ENCODE peak calls at places on chromosomes 4 and X, in six cellular contexts. B, J, U, X, D and O are unnamed samples.

GRCh38 chr4:26048378-26048882 is 134.4 kb downstream of the SMIM20 start:
- DNase-seq in B (peak; percentile 92), J (peak; percentile 91), U (no peak), X (peak; percentile 89), D (peak; percentile 96), O (peak; percentile 30)

GRCh38 chrX:989959-990510 is 222.4 kb downstream of the CRLF2 start:
- DNase-seq in B (peak; percentile 95), J (peak; percentile 100), U (peak; percentile 63), X (peak; percentile 95), D (no peak), O (peak; percentile 73)

GRCh38 chr4:71184195-71184781 is 154.5 kb upstream of the SLC4A4 start:
- DNase-seq in B (peak; percentile 69), J (no peak), U (peak; percentile 46), X (peak; percentile 26), D (peak; percentile 84), O (peak; percentile 68)

GRCh38 chr4:141807073-141807472 is 170.7 kb downstream of the IL15 start:
- DNase-seq in B (peak; percentile 87), J (peak; percentile 15), U (no peak), X (no peak), D (peak; percentile 65), O (no peak)

GRCh38 chr4:145623831-145624230 is 4.6 kb downstream of the MMAA start:
- DNase-seq in B (peak; percentile 55), J (no peak), U (no peak), X (no peak), D (peak; percentile 77), O (no peak)

GRCh38 chr4:54493862-54494261 is 163.9 kb upstream of the KIT start:
- DNase-seq in B (no peak), J (no peak), U (peak; percentile 28), X (no peak), D (peak; percentile 52), O (no peak)

GRCh38 chr4:26133840-26134239 is 187.0 kb upstream of the RBPJ start:
- DNase-seq in B (no peak), J (no peak), U (no peak), X (no peak), D (no peak), O (no peak)

GRCh38 chr4:86582453-86582852 is 11.7 kb upstream of the PTPN13 start:
- DNase-seq in B (no peak), J (no peak), U (no peak), X (no peak), D (peak; percentile 21), O (no peak)

GRCh38 chrX:23883737-23884354 is 23.9 kb downstream of the APOO start:
- DNase-seq in B (peak; percentile 81), J (peak; percentile 77), U (peak; percentile 68), X (no peak), D (peak; percentile 84), O (no peak)

GRCh38 chr4:113539408-113539807 is 222.1 kb downstream of the CAMK2D start:
- DNase-seq in B (peak; percentile 86), J (peak; percentile 25), U (no peak), X (no peak), D (peak; percentile 90), O (no peak)

GRCh38 chrX:18288716-18289115 is 65.8 kb downstream of the SCML2 start:
- DNase-seq in B (no peak), J (no peak), U (no peak), X (no peak), D (no peak), O (no peak)

GRCh38 chr4:63728480-63729177 is 680.6 kb downstream of the TECRL start:
- DNase-seq in B (no peak), J (no peak), U (no peak), X (no peak), D (no peak), O (no peak)

GRCh38 chr4:22524895-22525294 is 9.0 kb upstream of the ADGRA3 start:
- DNase-seq in B (no peak), J (no peak), U (no peak), X (no peak), D (no peak), O (no peak)

GRCh38 chr4:158172558-158173258 is at the start of gene GASK1B:
- DNase-seq in B (peak; percentile 86), J (no peak), U (peak; percentile 42), X (peak; percentile 67), D (peak; percentile 75), O (peak; percentile 50)

GRCh38 chrX:47664737-47665136 is 5.8 kb upstream of the UXT start:
- DNase-seq in B (peak; percentile 41), J (no peak), U (peak; percentile 32), X (no peak), D (peak; percentile 26), O (no peak)

GRCh38 chr4:188023682-188024081 is 28.1 kb downstream of the ZFP42 start:
- DNase-seq in B (peak; percentile 16), J (no peak), U (no peak), X (no peak), D (no peak), O (no peak)

GRCh38 chr4:67755974-67756373 is 1.8 kb upstream of the GNRHR start:
- DNase-seq in B (no peak), J (no peak), U (no peak), X (no peak), D (no peak), O (no peak)

GRCh38 chrX:6074532-6074931 is 154.1 kb downstream of the NLGN4X start:
- DNase-seq in B (no peak), J (no peak), U (no peak), X (no peak), D (no peak), O (no peak)

GRCh38 chr4:47032405-47033106 is 1.2 kb downstream of the GABRB1 start:
- DNase-seq in B (peak; percentile 56), J (no peak), U (peak; percentile 8), X (peak; percentile 45), D (peak; percentile 39), O (peak; percentile 32)

GRCh38 chrX:80812176-80812575 is 2.5 kb upstream of the BRWD3 start:
- DNase-seq in B (peak; percentile 49), J (no peak), U (no peak), X (no peak), D (peak; percentile 42), O (peak; percentile 19)

GRCh38 chr4:41832961-41833360 is 84.4 kb upstream of the PHOX2B start:
- DNase-seq in B (no peak), J (no peak), U (no peak), X (no peak), D (no peak), O (no peak)

GRCh38 chr4:183797445-183798248 is 107.5 kb upstream of the STOX2 start:
- DNase-seq in B (peak; percentile 15), J (no peak), U (no peak), X (no peak), D (peak; percentile 34), O (peak; percentile 53)

GRCh38 chrX:9729161-9729885 is 36.3 kb downstream of the GPR143 start:
- DNase-seq in B (no peak), J (no peak), U (no peak), X (no peak), D (peak; percentile 55), O (no peak)

GRCh38 chr4:112423591-112423990 is 92.4 kb downstream of the NEUROG2 start:
- DNase-seq in B (no peak), J (no peak), U (no peak), X (no peak), D (peak; percentile 4), O (no peak)

GRCh38 chrX:119427024-119427794 is 28.1 kb downstream of the SLC25A43 start:
- DNase-seq in B (peak; percentile 67), J (no peak), U (peak; percentile 53), X (no peak), D (peak; percentile 26), O (peak; percentile 35)

GRCh38 chr4:2808001-2808400 is 15.1 kb downstream of the SH3BP2 start:
- DNase-seq in B (no peak), J (no peak), U (no peak), X (no peak), D (no peak), O (no peak)

GRCh38 chr4:85952982-85953650 is 406.7 kb downstream of the MAPK10 start:
- DNase-seq in B (no peak), J (no peak), U (no peak), X (no peak), D (no peak), O (no peak)

GRCh38 chrX:31209005-31209612 is 137.3 kb upstream of the FTHL17 start:
- DNase-seq in B (peak; percentile 33), J (peak; percentile 24), U (no peak), X (no peak), D (no peak), O (no peak)

GRCh38 chr4:47213106-47213505 is 181.7 kb downstream of the GABRB1 start:
- DNase-seq in B (no peak), J (no peak), U (no peak), X (no peak), D (no peak), O (no peak)

GRCh38 chr4:6380746-6381411 is 91.5 kb downstream of the PPP2R2C start:
- DNase-seq in B (no peak), J (no peak), U (no peak), X (no peak), D (no peak), O (no peak)
- H3K27me3 ChIP-seq in B (no peaks in the 10 kb centered on the region), J (peaks cover 4% of the 10 kb centered on the region), U (peaks cover 61% of the 10 kb centered on the region), X (no peaks in the 10 kb centered on the region), D (peaks cover 27% of the 10 kb centered on the region), O (peaks cover 8% of the 10 kb centered on the region)

GRCh38 chrX:51853251-51853650 is 40.2 kb upstream of the MAGED1 start:
- DNase-seq in B (no peak), J (no peak), U (no peak), X (no peak), D (no peak), O (no peak)
- H3K27me3 ChIP-seq in B (no peaks in the 10 kb centered on the region), J (no peaks in the 10 kb centered on the region), U (no peaks in the 10 kb centered on the region), X (no peaks in the 10 kb centered on the region), D (no peaks in the 10 kb centered on the region), O (no peaks in the 10 kb centered on the region)

DNA sequence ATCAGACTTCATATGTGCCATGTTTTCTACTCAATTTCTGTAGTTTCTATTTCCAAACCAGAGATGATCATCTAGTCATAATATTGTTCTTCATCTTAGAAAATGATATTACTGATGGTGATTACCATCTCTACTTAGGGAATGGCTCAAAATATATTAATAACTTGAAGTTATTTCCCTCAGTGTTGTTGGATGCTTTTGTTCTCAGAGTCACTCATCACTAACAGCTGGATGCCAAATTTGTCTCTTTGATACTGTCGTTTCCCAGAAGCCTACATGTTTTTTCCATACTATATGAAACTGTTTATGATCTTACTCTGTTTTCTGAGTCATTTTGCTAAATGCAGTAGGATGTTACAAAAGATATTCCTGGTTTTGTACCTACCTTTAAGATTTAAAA is 8.9 kb downstream of the PGAM4 start:
- DNase-seq in B (no peak), J (no peak), U (no peak), X (no peak), D (no peak), O (no peak)
- H3K27me3 ChIP-seq in B (no peaks in the 10 kb centered on the region), J (no peaks in the 10 kb centered on the region), U (no peaks in the 10 kb centered on the region), X (no peaks in the 10 kb centered on the region), D (no peaks in the 10 kb centered on the region), O (no peaks in the 10 kb centered on the region)

GRCh38 chrX:112819813-112820212 is 20.8 kb downstream of the AMOT start:
- DNase-seq in B (no peak), J (no peak), U (no peak), X (no peak), D (no peak), O (no peak)
- H3K27me3 ChIP-seq in B (no peaks in the 10 kb centered on the region), J (no peaks in the 10 kb centered on the region), U (no peaks in the 10 kb centered on the region), X (no peaks in the 10 kb centered on the region), D (no peaks in the 10 kb centered on the region), O (no peaks in the 10 kb centered on the region)

GRCh38 chrX:35382966-35383365 is 415.2 kb upstream of the MAGEB16 start:
- DNase-seq in B (no peak), J (no peak), U (no peak), X (no peak), D (no peak), O (no peak)
- H3K27me3 ChIP-seq in B (no peaks in the 10 kb centered on the region), J (no peaks in the 10 kb centered on the region), U (no peaks in the 10 kb centered on the region), X (no peaks in the 10 kb centered on the region), D (no peaks in the 10 kb centered on the region), O (no peaks in the 10 kb centered on the region)

GRCh38 chr4:185481390-185481789 is 9.9 kb upstream of the CCDC110 start:
- DNase-seq in B (no peak), J (no peak), U (no peak), X (no peak), D (no peak), O (no peak)
- H3K27me3 ChIP-seq in B (peaks cover 3% of the 10 kb centered on the region), J (peaks cover 3% of the 10 kb centered on the region), U (peaks cover 10% of the 10 kb centered on the region), X (no peaks in the 10 kb centered on the region), D (peaks cover 20% of the 10 kb centered on the region), O (peaks cover 7% of the 10 kb centered on the region)